ENCODE peak calls at places on chromosomes 7 and 10, in four cellular contexts. One of them, this sample, is unnamed.

GRCh38 chr7:2806571-2806970 is 37.5 kb downstream of the GNA12 start:
- DNase-seq in colonic mucosa: no peak
- DNase-seq in PC-3: no peak
- DNase-seq in dorsolateral prefrontal cortex: no peak
- DNase-seq in this sample: no peak

GRCh38 chr7:39084344-39084743 is 106.6 kb downstream of the POU6F2 start:
- DNase-seq in colonic mucosa: no peak
- DNase-seq in PC-3: no peak
- DNase-seq in dorsolateral prefrontal cortex: no peak
- DNase-seq in this sample: no peak

GRCh38 chr10:86401588-86402282 is 35.1 kb upstream of the GRID1 start:
- DNase-seq in colonic mucosa: no peak
- DNase-seq in PC-3: peak
- DNase-seq in dorsolateral prefrontal cortex: no peak
- DNase-seq in this sample: no peak

GRCh38 chr10:17453377-17454091 is 861 bp downstream of the ST8SIA6 start:
- DNase-seq in colonic mucosa: peak
- DNase-seq in PC-3: peak
- DNase-seq in dorsolateral prefrontal cortex: no peak
- DNase-seq in this sample: peak

GRCh38 chr7:96747413-96747940 is 37.8 kb upstream of the SEM1 start:
- DNase-seq in colonic mucosa: no peak
- DNase-seq in PC-3: no peak
- DNase-seq in dorsolateral prefrontal cortex: no peak
- DNase-seq in this sample: no peak

GRCh38 chr10:60798031-60798430 is 19.8 kb downstream of the CDK1 start:
- DNase-seq in colonic mucosa: no peak
- DNase-seq in PC-3: peak
- DNase-seq in dorsolateral prefrontal cortex: no peak
- DNase-seq in this sample: no peak

GRCh38 chr7:33597181-33597580 is 308.2 kb upstream of the BMPER start:
- DNase-seq in colonic mucosa: no peak
- DNase-seq in PC-3: no peak
- DNase-seq in dorsolateral prefrontal cortex: no peak
- DNase-seq in this sample: no peak

GRCh38 chr10:21494221-21495001 is 31.1 kb downstream of the SKIDA1 start:
- DNase-seq in colonic mucosa: peak
- DNase-seq in PC-3: no peak
- DNase-seq in dorsolateral prefrontal cortex: no peak
- DNase-seq in this sample: peak

GRCh38 chr10:94066411-94066810 is 72.7 kb downstream of the PLCE1 start:
- DNase-seq in colonic mucosa: no peak
- DNase-seq in PC-3: peak
- DNase-seq in dorsolateral prefrontal cortex: no peak
- DNase-seq in this sample: no peak

GRCh38 chr10:11871470-11871869 is 48.3 kb downstream of the PROSER2 start:
- DNase-seq in colonic mucosa: no peak
- DNase-seq in PC-3: no peak
- DNase-seq in dorsolateral prefrontal cortex: no peak
- DNase-seq in this sample: peak

GRCh38 chr10:119217937-119218579 is 10.7 kb downstream of the GRK5 start:
- DNase-seq in colonic mucosa: no peak
- DNase-seq in PC-3: no peak
- DNase-seq in dorsolateral prefrontal cortex: no peak
- DNase-seq in this sample: no peak

GRCh38 chr7:86760236-86760635 is 116.5 kb downstream of the GRM3 start:
- DNase-seq in colonic mucosa: no peak
- DNase-seq in PC-3: no peak
- DNase-seq in dorsolateral prefrontal cortex: no peak
- DNase-seq in this sample: no peak

GRCh38 chr7:46189255-46189790 is 268.3 kb upstream of the IGFBP3 start:
- DNase-seq in colonic mucosa: no peak
- DNase-seq in PC-3: no peak
- DNase-seq in dorsolateral prefrontal cortex: no peak
- DNase-seq in this sample: no peak

GRCh38 chr7:130337410-130337971 is 7.1 kb upstream of the CPA5 start:
- DNase-seq in colonic mucosa: no peak
- DNase-seq in PC-3: no peak
- DNase-seq in dorsolateral prefrontal cortex: no peak
- DNase-seq in this sample: no peak

GRCh38 chr7:13822678-13823077 is 166.8 kb downstream of the ETV1 start:
- DNase-seq in colonic mucosa: no peak
- DNase-seq in PC-3: peak
- DNase-seq in dorsolateral prefrontal cortex: no peak
- DNase-seq in this sample: no peak

GRCh38 chr10:22294694-22295093 is 21.5 kb upstream of the COMMD3 start:
- DNase-seq in colonic mucosa: no peak
- DNase-seq in PC-3: no peak
- DNase-seq in dorsolateral prefrontal cortex: no peak
- DNase-seq in this sample: no peak

GRCh38 chr10:96044686-96045085 is 1.3 kb downstream of the CCNJ start:
- DNase-seq in colonic mucosa: peak
- DNase-seq in PC-3: peak
- DNase-seq in dorsolateral prefrontal cortex: no peak
- DNase-seq in this sample: no peak

GRCh38 chr10:46218921-46219320 is 67.9 kb upstream of the ANTXRL start:
- DNase-seq in colonic mucosa: peak
- DNase-seq in PC-3: no peak
- DNase-seq in dorsolateral prefrontal cortex: no peak
- DNase-seq in this sample: no peak

GRCh38 chr10:72979709-72980108 is 25.1 kb upstream of the PLA2G12B start:
- DNase-seq in colonic mucosa: no peak
- DNase-seq in PC-3: no peak
- DNase-seq in dorsolateral prefrontal cortex: no peak
- DNase-seq in this sample: no peak

GRCh38 chr10:32328499-32328898 is 18.5 kb downstream of the EPC1 start:
- DNase-seq in colonic mucosa: no peak
- DNase-seq in PC-3: no peak
- DNase-seq in dorsolateral prefrontal cortex: no peak
- DNase-seq in this sample: no peak

GRCh38 chr10:71392292-71392691 is 4.4 kb upstream of the CDH23 start:
- DNase-seq in colonic mucosa: no peak
- DNase-seq in PC-3: no peak
- DNase-seq in dorsolateral prefrontal cortex: no peak
- DNase-seq in this sample: no peak

GRCh38 chr10:28722065-28722803 is 44.9 kb downstream of the BAMBI start:
- DNase-seq in colonic mucosa: no peak
- DNase-seq in PC-3: peak
- DNase-seq in dorsolateral prefrontal cortex: peak
- DNase-seq in this sample: peak

GRCh38 chr10:89216056-89216455 is 8.9 kb upstream of the CH25H start:
- DNase-seq in colonic mucosa: no peak
- DNase-seq in PC-3: no peak
- DNase-seq in dorsolateral prefrontal cortex: no peak
- DNase-seq in this sample: no peak

GRCh38 chr10:101292194-101293006 is 61.6 kb upstream of the BTRC start:
- DNase-seq in colonic mucosa: no peak
- DNase-seq in PC-3: no peak
- DNase-seq in dorsolateral prefrontal cortex: peak
- DNase-seq in this sample: no peak

GRCh38 chr7:148916186-148916585 is 32.1 kb upstream of the EZH2 start:
- DNase-seq in colonic mucosa: no peak
- DNase-seq in PC-3: no peak
- DNase-seq in dorsolateral prefrontal cortex: no peak
- DNase-seq in this sample: no peak

GRCh38 chr10:100912013-100912608 is 652 bp upstream of the SLF2 start:
- DNase-seq in colonic mucosa: no peak
- DNase-seq in PC-3: no peak
- DNase-seq in dorsolateral prefrontal cortex: no peak
- DNase-seq in this sample: no peak

GRCh38 chr10:50541317-50541716 is 82.4 kb downstream of the SGMS1 start:
- DNase-seq in colonic mucosa: no peak
- DNase-seq in PC-3: no peak
- DNase-seq in dorsolateral prefrontal cortex: no peak
- DNase-seq in this sample: no peak

GRCh38 chr10:27285093-27285492 is 44.5 kb upstream of the ACBD5 start:
- DNase-seq in colonic mucosa: no peak
- DNase-seq in PC-3: peak
- DNase-seq in dorsolateral prefrontal cortex: no peak
- DNase-seq in this sample: no peak

GRCh38 chr10:92880233-92880861 is 32.0 kb downstream of the EXOC6 start:
- DNase-seq in colonic mucosa: no peak
- DNase-seq in PC-3: peak
- DNase-seq in dorsolateral prefrontal cortex: no peak
- DNase-seq in this sample: no peak

GRCh38 chr7:71574153-71574894 is 442.4 kb downstream of the GALNT17 start:
- DNase-seq in colonic mucosa: no peak
- DNase-seq in PC-3: no peak
- DNase-seq in dorsolateral prefrontal cortex: no peak
- DNase-seq in this sample: no peak

DNA sequence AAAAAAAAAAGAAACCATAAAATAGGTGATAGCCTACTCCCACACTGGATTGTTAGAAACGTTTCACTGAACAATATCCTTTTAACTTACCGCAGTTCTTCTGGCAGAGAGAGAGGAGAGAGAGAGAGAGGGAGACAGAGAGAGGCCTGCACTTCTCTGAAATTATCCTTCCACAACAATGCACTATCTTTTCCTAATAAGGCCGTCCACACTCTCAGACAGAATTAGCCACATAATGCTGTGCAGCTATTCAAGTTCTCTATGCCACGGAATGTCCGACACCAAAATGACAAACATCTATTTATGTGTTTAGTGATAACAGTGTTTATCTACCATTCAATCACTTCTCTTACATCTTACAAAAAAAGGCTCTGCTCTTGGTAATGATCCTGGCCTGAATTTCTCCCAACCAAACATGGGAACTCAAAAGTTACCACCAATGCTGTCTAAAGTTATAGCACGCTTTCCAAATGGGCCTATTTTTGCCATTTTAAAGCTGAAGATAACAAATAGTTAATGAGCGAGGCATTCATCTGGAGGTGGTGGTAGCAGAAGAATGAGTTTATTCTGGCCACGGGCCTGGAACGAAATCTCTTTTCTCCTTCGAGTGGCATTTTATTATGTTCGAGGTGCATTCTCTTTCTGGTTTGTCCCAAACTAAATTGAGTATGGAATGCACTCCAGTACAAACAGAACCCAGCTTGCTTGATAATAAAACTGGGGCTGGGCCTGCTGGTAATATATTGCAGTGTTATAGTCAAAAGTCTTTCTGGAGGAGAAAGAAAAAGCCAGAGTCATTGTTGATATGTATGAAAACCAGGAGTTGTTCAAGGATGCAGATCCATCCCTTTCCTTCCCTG is 160.2 kb upstream of the SVIL start:
- DNase-seq in colonic mucosa: no peak
- DNase-seq in PC-3: no peak
- DNase-seq in dorsolateral prefrontal cortex: no peak
- DNase-seq in this sample: no peak
- H3K27ac ChIP-seq in colonic mucosa: peak
- H3K27ac ChIP-seq in PC-3: peak
- H3K27ac ChIP-seq in dorsolateral prefrontal cortex: no peak
- H3K27ac ChIP-seq in this sample: no peak

GRCh38 chr10:125708971-125709503 is 10.5 kb upstream of the EDRF1 start:
- DNase-seq in colonic mucosa: no peak
- DNase-seq in PC-3: no peak
- DNase-seq in dorsolateral prefrontal cortex: no peak
- DNase-seq in this sample: no peak
- H3K4me3 ChIP-seq in colonic mucosa: no peak
- H3K4me3 ChIP-seq in PC-3: no peak
- H3K4me3 ChIP-seq in dorsolateral prefrontal cortex: no peak
- H3K4me3 ChIP-seq in this sample: no peak

GRCh38 chr7:157407512-157408257 is 70.9 kb downstream of the DNAJB6 start:
- DNase-seq in colonic mucosa: no peak
- DNase-seq in PC-3: no peak
- DNase-seq in dorsolateral prefrontal cortex: no peak
- DNase-seq in this sample: no peak
- H3K27ac ChIP-seq in colonic mucosa: no peak
- H3K27ac ChIP-seq in PC-3: no peak
- H3K27ac ChIP-seq in dorsolateral prefrontal cortex: no peak
- H3K27ac ChIP-seq in this sample: no peak

DNA sequence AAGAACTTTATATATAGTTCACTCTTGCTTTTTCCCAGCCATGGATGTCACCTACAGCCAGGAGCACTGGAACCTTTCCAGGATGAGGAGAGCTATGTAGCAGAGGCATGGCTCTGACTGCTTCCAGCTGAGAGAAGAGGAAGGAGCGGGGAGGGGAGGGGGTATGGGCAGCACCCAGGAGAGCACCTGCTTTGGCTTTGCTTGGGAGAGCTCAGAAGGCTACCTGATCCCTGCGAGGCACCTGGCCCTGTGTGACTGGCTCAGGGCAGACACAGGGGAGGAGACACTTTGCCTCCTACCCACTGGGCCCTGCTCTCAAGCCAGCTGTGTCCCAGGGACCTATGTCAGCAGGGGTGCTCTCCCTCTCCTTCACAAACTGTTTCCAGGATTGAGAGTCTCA is 67.1 kb downstream of the HK1 start:
- DNase-seq in colonic mucosa: no peak
- DNase-seq in PC-3: no peak
- DNase-seq in dorsolateral prefrontal cortex: no peak
- DNase-seq in this sample: no peak
- H3K4me3 ChIP-seq in colonic mucosa: no peak
- H3K4me3 ChIP-seq in PC-3: no peak
- H3K4me3 ChIP-seq in dorsolateral prefrontal cortex: no peak
- H3K4me3 ChIP-seq in this sample: no peak

GRCh38 chr7:157567666-157568065 is 230.9 kb downstream of the DNAJB6 start:
- DNase-seq in colonic mucosa: no peak
- DNase-seq in PC-3: no peak
- DNase-seq in dorsolateral prefrontal cortex: no peak
- DNase-seq in this sample: peak

GRCh38 chr7:157569967-157570366 is 233.2 kb downstream of the DNAJB6 start:
- DNase-seq in colonic mucosa: no peak
- DNase-seq in PC-3: no peak
- DNase-seq in dorsolateral prefrontal cortex: no peak
- DNase-seq in this sample: no peak

GRCh38 chr7:157568071-157568784 is 231.4 kb downstream of the DNAJB6 start:
- DNase-seq in colonic mucosa: no peak
- DNase-seq in PC-3: no peak
- DNase-seq in dorsolateral prefrontal cortex: no peak
- DNase-seq in this sample: peak

GRCh38 chr7:157570531-157571200 is 233.9 kb downstream of the DNAJB6 start:
- DNase-seq in colonic mucosa: no peak
- DNase-seq in PC-3: peak
- DNase-seq in dorsolateral prefrontal cortex: no peak
- DNase-seq in this sample: peak

DNA sequence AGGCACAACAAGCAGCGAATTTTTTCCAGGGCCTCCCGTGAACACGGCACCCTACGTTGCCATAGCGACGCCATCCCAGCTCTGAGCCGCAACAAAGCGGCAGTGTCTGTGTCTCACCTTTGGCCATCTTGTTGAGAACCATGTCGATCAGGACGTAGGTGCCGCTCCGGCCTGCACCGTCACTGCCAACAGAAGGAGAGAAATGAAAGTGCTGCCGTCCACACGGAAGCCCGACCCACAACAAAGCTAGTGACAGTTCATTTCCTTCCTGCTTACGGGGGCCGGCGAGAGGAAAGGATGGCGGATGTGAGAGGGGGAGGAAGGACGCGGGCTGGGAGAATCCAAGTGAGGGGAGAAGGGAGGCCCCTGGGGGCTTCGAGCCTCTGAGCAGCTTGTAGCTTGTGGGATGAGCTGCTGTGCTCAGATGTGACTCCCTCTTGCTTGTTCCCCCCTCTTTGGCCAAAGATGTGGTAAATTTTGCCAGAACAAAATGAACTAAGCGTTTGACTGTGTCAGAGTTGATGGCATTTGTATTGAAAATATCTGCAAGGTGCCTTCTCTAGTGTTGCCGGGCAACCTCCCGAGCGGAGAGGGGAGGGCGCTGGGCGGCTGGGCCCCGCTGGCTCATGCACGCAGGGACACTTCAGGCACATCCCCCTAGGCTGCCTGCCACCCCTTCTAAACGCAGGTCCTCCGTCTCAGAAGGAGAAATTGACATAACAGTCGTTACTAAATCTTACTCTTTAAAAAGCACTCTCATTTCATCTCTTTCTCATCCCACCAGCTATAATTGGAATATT is 232.2 kb downstream of the DNAJB6 start:
- DNase-seq in colonic mucosa: peak
- DNase-seq in PC-3: no peak
- DNase-seq in dorsolateral prefrontal cortex: peak
- DNase-seq in this sample: peak
- H3K27ac ChIP-seq in colonic mucosa: no peak
- H3K27ac ChIP-seq in PC-3: no peak
- H3K27ac ChIP-seq in dorsolateral prefrontal cortex: peak
- H3K27ac ChIP-seq in this sample: peak